ENCODE peak calls at places on chromosomes 7 and 10, in five cellular contexts. H, Y, K, P and A are unnamed samples.

GRCh38 chr7:112938895-112939588 is 147.6 kb downstream of the GPR85 start:
- DNase-seq in Y (peak; percentile 39), K (no peak), H (peak; percentile 24), P (peak; percentile 20), A (peak; percentile 57)

GRCh38 chr7:159065151-159065550 is 79.5 kb downstream of the VIPR2 start:
- DNase-seq in P (no peak), K (no peak), Y (peak; percentile 69), H (no peak), A (no peak)

GRCh38 chr7:101546308-101546936 is 82.7 kb downstream of the MYL10 start:
- DNase-seq in K (no peak), H (no peak), P (no peak), Y (no peak), A (no peak)

GRCh38 chr10:43815486-43815885 is 166.8 kb upstream of the ZNF32 start:
- DNase-seq in H (no peak), K (no peak), Y (no peak), P (no peak), A (no peak)

GRCh38 chr10:78263521-78263988 is 229.9 kb downstream of the RPS24 start:
- DNase-seq in H (no peak), Y (no peak), K (no peak), P (no peak), A (no peak)

GRCh38 chr7:37281368-37282092 is 167.1 kb downstream of the ELMO1 start:
- DNase-seq in Y (no peak), K (no peak), H (no peak), P (no peak), A (no peak)

GRCh38 chr10:5561704-5562645 is 37.2 kb downstream of the CALML3 start:
- DNase-seq in K (no peak), P (no peak), H (no peak), Y (no peak), A (peak; percentile 8)

GRCh38 chr10:95660283-95660682 is 3.8 kb upstream of the ALDH18A1 start:
- DNase-seq in K (no peak), H (no peak), Y (no peak), P (no peak), A (no peak)

GRCh38 chr10:98212204-98212603 is 55.8 kb downstream of the LOXL4 start:
- DNase-seq in Y (no peak), K (no peak), H (no peak), P (peak; percentile 62), A (no peak)

GRCh38 chr10:76899490-76899889 is 738.1 kb downstream of the KCNMA1 start:
- DNase-seq in K (no peak), Y (no peak), P (no peak), H (no peak), A (no peak)

GRCh38 chr7:46468753-46469356 is 547.8 kb upstream of the IGFBP3 start:
- DNase-seq in K (peak; percentile 44), P (no peak), H (no peak), Y (no peak), A (no peak)

GRCh38 chr7:117459735-117460134 is 20.1 kb upstream of the CFTR start:
- DNase-seq in K (no peak), P (no peak), Y (no peak), H (no peak), A (no peak)

GRCh38 chr10:117370205-117370604 is 5.0 kb downstream of the PDZD8 start:
- DNase-seq in H (no peak), Y (no peak), K (no peak), P (no peak), A (no peak)

GRCh38 chr10:79184649-79185048 is 115.9 kb downstream of the ZMIZ1 start:
- DNase-seq in H (no peak), Y (no peak), P (no peak), K (no peak), A (no peak)

GRCh38 chr10:17923728-17924127 is 28.0 kb upstream of the SLC39A12 start:
- DNase-seq in H (peak; percentile 37), Y (peak; percentile 22), K (no peak), P (peak; percentile 67), A (no peak)

GRCh38 chr10:22655312-22655973 is 58.9 kb downstream of the PIP4K2A start:
- DNase-seq in H (no peak), K (no peak), Y (no peak), P (peak; percentile 30), A (no peak)

GRCh38 chr10:92913973-92914372 is 65.7 kb downstream of the EXOC6 start:
- DNase-seq in H (no peak), Y (no peak), P (no peak), K (no peak), A (no peak)

GRCh38 chr7:116443101-116443523 is 56.4 kb upstream of the CAV2 start:
- DNase-seq in K (no peak), Y (no peak), P (peak; percentile 88), H (no peak), A (no peak)

GRCh38 chr10:18719811-18720210 is 60.6 kb downstream of the ARL5B start:
- DNase-seq in Y (no peak), P (no peak), K (no peak), H (no peak), A (no peak)

GRCh38 chr7:118072893-118073674 is 110.9 kb upstream of the LSM8 start:
- DNase-seq in Y (no peak), P (peak; percentile 32), K (no peak), H (no peak), A (no peak)

GRCh38 chr10:93463723-93464511 is 18.2 kb downstream of the MYOF start:
- DNase-seq in H (peak; percentile 52), P (no peak), Y (no peak), K (peak; percentile 91), A (no peak)

GRCh38 chr7:144821069-144821468 is 14.8 kb downstream of the TPK1 start:
- DNase-seq in P (no peak), Y (no peak), K (no peak), H (no peak), A (no peak)

GRCh38 chr10:15231403-15231802 is 62.9 kb upstream of the NMT2 start:
- DNase-seq in K (no peak), Y (no peak), P (no peak), H (no peak), A (no peak)

GRCh38 chr7:33764752-33765451 is 140.4 kb upstream of the BMPER start:
- DNase-seq in Y (no peak), K (no peak), H (no peak), P (no peak), A (no peak)

GRCh38 chr10:124091646-124092269 is 1.6 kb downstream of the CHST15 start:
- DNase-seq in H (peak; percentile 23), K (no peak), P (peak; percentile 52), Y (peak; percentile 42), A (peak; percentile 42)

GRCh38 chr10:124094419-124094785 is 1.0 kb upstream of the CHST15 start:
- DNase-seq in P (no peak), K (no peak), Y (no peak), H (no peak), A (no peak)

GRCh38 chr10:124090630-124091209 is 2.7 kb downstream of the CHST15 start:
- DNase-seq in K (no peak), H (no peak), P (no peak), Y (no peak), A (no peak)

GRCh38 chr10:124093076-124093773 is at the start of gene CHST15:
- DNase-seq in K (no peak), Y (peak; percentile 56), H (peak; percentile 39), P (peak; percentile 91), A (peak; percentile 53)

DNA sequence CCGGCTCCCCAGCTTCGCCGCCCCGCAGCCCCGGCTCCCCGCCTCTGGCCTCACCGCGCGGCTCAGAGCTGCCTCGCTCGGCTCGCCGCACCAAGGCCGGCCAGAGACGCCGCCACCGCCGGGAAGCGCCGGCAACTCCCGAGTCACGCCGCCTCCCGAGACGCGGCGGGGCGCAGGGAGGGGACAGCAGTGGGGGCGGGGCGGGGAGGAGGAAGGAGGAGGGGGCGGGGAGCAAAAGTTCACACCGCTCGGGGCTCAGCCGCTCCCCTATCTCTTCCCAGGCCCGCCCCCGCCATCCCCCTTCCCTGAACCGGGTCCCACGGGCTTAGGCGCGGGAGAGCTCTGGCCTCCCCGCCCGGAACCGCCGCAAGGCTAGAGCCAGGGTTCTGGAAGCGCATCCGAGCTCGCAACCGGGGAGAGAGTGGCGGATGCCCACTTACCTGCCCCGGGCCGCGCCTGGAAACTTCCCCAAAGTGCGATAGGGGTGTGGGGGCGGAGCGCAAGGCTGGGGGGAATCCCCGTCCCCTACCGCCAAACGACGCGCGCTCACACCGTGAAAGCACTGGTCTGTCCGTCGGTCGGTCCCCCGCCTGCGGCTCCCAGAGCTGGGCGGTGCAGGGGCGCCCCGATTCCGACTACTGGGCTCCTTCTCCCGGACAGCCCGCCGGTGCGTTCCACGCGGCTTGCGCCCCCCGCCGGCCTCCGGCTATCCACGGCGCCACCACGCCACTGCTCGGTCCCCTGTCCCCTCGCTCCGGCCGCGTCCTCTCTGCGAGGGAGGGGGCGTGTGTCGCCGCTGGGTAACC is 925 bp downstream of the CHST15 start:
- DNase-seq in K (no peak), Y (peak; percentile 74), P (peak; percentile 70), H (peak; percentile 42), A (peak; percentile 72)
- TF ChIP-seq CTCF in K (no peak), Y (no peak), P (peak; percentile 24), H (no peak), A (no peak)

DNA sequence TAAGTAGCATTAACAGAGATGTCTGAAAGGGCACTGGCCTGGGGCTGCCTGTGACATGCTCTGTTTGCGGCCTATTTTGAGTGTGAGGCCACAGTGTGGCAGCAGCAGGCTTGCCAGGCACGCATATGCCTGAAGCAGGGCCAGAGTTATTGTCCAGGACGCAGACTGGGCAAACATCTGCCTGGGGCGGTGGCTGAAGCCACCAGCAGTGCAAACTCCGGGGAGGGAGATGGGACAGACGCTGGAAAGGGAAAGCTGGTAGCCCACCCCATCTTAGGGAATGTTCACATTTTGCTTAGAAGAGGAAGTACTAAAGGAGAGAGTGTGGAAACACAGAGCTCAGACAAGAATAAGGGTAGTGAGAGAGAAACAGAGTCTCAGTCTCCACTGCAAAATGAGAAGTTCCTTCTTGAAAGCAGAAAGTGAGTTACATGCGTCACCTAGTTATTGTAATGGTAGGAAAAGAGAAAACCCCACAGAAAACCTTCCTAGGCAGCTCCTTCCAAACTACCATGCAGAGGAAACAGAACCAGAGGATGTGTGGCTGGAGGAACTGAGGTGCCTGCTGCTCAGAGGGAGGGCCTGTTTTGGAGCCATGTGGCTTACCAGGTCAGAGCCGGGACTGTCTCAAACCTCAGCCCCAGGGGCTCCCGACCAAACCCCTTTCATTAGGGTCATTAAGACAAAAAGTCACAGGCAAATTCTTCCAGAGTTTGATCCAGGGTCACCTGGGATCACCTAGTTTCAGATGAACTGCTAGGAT is 14.5 kb downstream of the AKR1B1 start:
- DNase-seq in K (no peak), Y (peak; percentile 38), H (no peak), P (no peak), A (no peak)
- TF ChIP-seq CTCF in K (no peak), Y (peak; percentile 40), H (no peak), P (no peak), A (no peak)

GRCh38 chr7:98970805-98971204 is 92.5 kb downstream of the TRRAP start:
- DNase-seq in Y (peak; percentile 11), P (no peak), H (no peak), K (no peak), A (no peak)

GRCh38 chr7:98969386-98969785 is 91.1 kb downstream of the TRRAP start:
- DNase-seq in Y (peak; percentile 7), P (no peak), K (no peak), H (no peak), A (no peak)

GRCh38 chr7:98974205-98974604 is 95.9 kb downstream of the TRRAP start:
- DNase-seq in Y (no peak), K (no peak), H (no peak), P (no peak), A (no peak)

GRCh38 chr7:98968621-98969020 is 90.3 kb downstream of the TRRAP start:
- DNase-seq in Y (peak; percentile 13), H (no peak), P (no peak), K (no peak), A (no peak)

GRCh38 chr7:98970031-98970615 is 91.8 kb downstream of the TRRAP start:
- DNase-seq in Y (peak; percentile 15), H (no peak), P (no peak), K (no peak), A (no peak)
- TF ChIP-seq CTCF in Y (no peak), H (no peak), P (no peak), K (no peak), A (no peak)

GRCh38 chr10:111830360-111830759 is 353.2 kb downstream of the GPAM start:
- DNase-seq in K (no peak), Y (no peak), H (no peak), P (no peak), A (no peak)
- TF ChIP-seq CTCF in K (no peak), Y (no peak), H (no peak), P (no peak), A (no peak)